ENCODE peak calls at places on chromosomes 7 and 10, in eight cellular contexts. G is right cardiac atrium, B is heart right ventricle, V is ovary, J is breast epithelium, A is right lobe of liver, D is HFF-Myc, Q is hepatocyte. Z is an unnamed sample.

GRCh38 chr7:2151235-2151634 is 81.5 kb downstream of the MAD1L1 start:
- DNase-seq in G (peak; percentile 58), B (no peak), V (no peak), J (no peak), A (no peak), D (no peak), Q (no peak), Z (no peak)

GRCh38 chr7:144483189-144483588 is 79.7 kb upstream of the NOBOX start:
- DNase-seq in G (no peak), B (no peak), V (no peak), J (no peak), A (no peak), D (no peak), Q (no peak), Z (no peak)

GRCh38 chr7:13832346-13832745 is 157.1 kb downstream of the ETV1 start:
- DNase-seq in G (no peak), B (no peak), V (no peak), J (no peak), A (no peak), D (no peak), Q (no peak), Z (no peak)

GRCh38 chr7:123208793-123209192 is 9.0 kb upstream of the SLC13A1 start:
- DNase-seq in G (no peak), B (no peak), V (no peak), J (no peak), A (no peak), D (no peak), Q (peak; percentile 27), Z (peak; percentile 51)

GRCh38 chr10:372566-372965 is 237.3 kb downstream of the ZMYND11 start:
- DNase-seq in G (no peak), B (no peak), V (no peak), J (no peak), A (no peak), D (no peak), Q (no peak), Z (no peak)

GRCh38 chr10:131205556-131205955 is 106.0 kb downstream of the TCERG1L start:
- DNase-seq in G (no peak), B (no peak), V (no peak), J (no peak), A (no peak), D (no peak), Q (no peak), Z (peak; percentile 4)

GRCh38 chr7:115008465-115009114 is 86.7 kb downstream of the MDFIC start:
- DNase-seq in G (peak; percentile 90), B (peak; percentile 71), V (peak; percentile 80), J (peak; percentile 44), A (no peak), D (no peak), Q (peak; percentile 5), Z (peak; percentile 84)

GRCh38 chr7:78760620-78761355 is 692.7 kb downstream of the MAGI2 start:
- DNase-seq in G (no peak), B (no peak), V (no peak), J (no peak), A (no peak), D (no peak), Q (no peak), Z (no peak)

GRCh38 chr10:104328916-104329710 is 9.2 kb downstream of the ITPRIP start:
- DNase-seq in G (no peak), B (no peak), V (no peak), J (peak; percentile 65), A (no peak), D (no peak), Q (peak; percentile 75), Z (peak; percentile 74)

GRCh38 chr7:44051611-44052220 is 7.2 kb downstream of the DBNL start:
- DNase-seq in G (no peak), B (no peak), V (no peak), J (no peak), A (peak; percentile 24), D (no peak), Q (no peak), Z (no peak)

GRCh38 chr10:78774614-78774998 is 294.2 kb upstream of the ZMIZ1 start:
- DNase-seq in G (peak; percentile 63), B (no peak), V (no peak), J (no peak), A (peak; percentile 79), D (no peak), Q (no peak), Z (no peak)

GRCh38 chr7:116329845-116330503 is 119.6 kb downstream of the TES start:
- DNase-seq in G (no peak), B (no peak), V (no peak), J (no peak), A (no peak), D (no peak), Q (no peak), Z (no peak)

GRCh38 chr7:1043552-1044188 is 676 bp upstream of the GPR146 start:
- DNase-seq in G (peak; percentile 68), B (no peak), V (no peak), J (no peak), A (no peak), D (no peak), Q (no peak), Z (peak; percentile 37)

GRCh38 chr7:150980663-150981062 is 2.5 kb upstream of the KCNH2 start:
- DNase-seq in G (no peak), B (no peak), V (no peak), J (no peak), A (no peak), D (no peak), Q (no peak), Z (no peak)

GRCh38 chr7:8014399-8014798 is 45.8 kb downstream of the GLCCI1 start:
- DNase-seq in G (no peak), B (no peak), V (no peak), J (no peak), A (no peak), D (no peak), Q (no peak), Z (no peak)

GRCh38 chr10:17199351-17199804 is 2.1 kb downstream of the TRDMT1 start:
- DNase-seq in G (no peak), B (no peak), V (no peak), J (no peak), A (no peak), D (no peak), Q (no peak), Z (no peak)
- H3K4me3 ChIP-seq in G (peak overlapping the region; percentile 60), B (no peak overlapping the region), V (no peak overlapping the region), J (peak overlapping the region; percentile 8), A (no peak overlapping the region), D (peak overlapping the region; percentile 53), Q (peak overlapping the region; percentile 32), Z (no peak overlapping the region)

GRCh38 chr10:74109452-74109851 is 41.2 kb downstream of the AP3M1 start:
- DNase-seq in G (no peak), B (no peak), V (no peak), J (no peak), A (no peak), D (no peak), Q (no peak), Z (no peak)
- H3K4me3 ChIP-seq in G (no peak overlapping the region), B (no peak overlapping the region), V (no peak overlapping the region), J (no peak overlapping the region), A (no peak overlapping the region), D (no peak overlapping the region), Q (no peak overlapping the region), Z (no peak overlapping the region)

GRCh38 chr10:100653957-100654834 is 91.2 kb upstream of the PAX2 start:
- DNase-seq in G (no peak), B (no peak), V (no peak), J (no peak), A (no peak), D (no peak), Q (peak; percentile 69), Z (no peak)
- H3K4me3 ChIP-seq in G (peak overlapping the region; percentile 52), B (peak overlapping the region; percentile 13), V (no peak overlapping the region), J (peak overlapping the region; percentile 30), A (no peak overlapping the region), D (no peak overlapping the region), Q (no peak overlapping the region), Z (peak overlapping the region; percentile 20)

GRCh38 chr7:70595741-70596574 is 536.0 kb upstream of the GALNT17 start:
- DNase-seq in G (peak; percentile 48), B (no peak), V (no peak), J (no peak), A (peak; percentile 54), D (no peak), Q (peak; percentile 36), Z (peak; percentile 21)
- H3K4me3 ChIP-seq in G (peak overlapping the region; percentile 39), B (peak overlapping the region; percentile 26), V (peak overlapping the region; percentile 0), J (peak overlapping the region; percentile 56), A (peak overlapping the region; percentile 65), D (peak overlapping the region; percentile 11), Q (peak overlapping the region; percentile 41), Z (peak overlapping the region; percentile 9)